ENCODE peak calls at places on chromosomes 12 and 14, in nine cellular contexts. Y, A, L, I, O, X, M, R and B are unnamed samples.

GRCh38 chr12:90086281-90086680 is 377.6 kb upstream of the ATP2B1 start:
- DNase-seq in Y (no peak), A (no peak), L (peak), I (peak), O (no peak), X (no peak), M (no peak), R (no peak), B (no peak)

GRCh38 chr12:122123051-122123760 is 44.6 kb downstream of the MLXIP start:
- DNase-seq in Y (peak), A (peak), L (peak), I (peak), O (peak), X (peak), M (peak), R (peak), B (peak)

GRCh38 chr12:10641735-10642500 is 28.5 kb upstream of the MAGOHB start:
- DNase-seq in Y (peak), A (no peak), L (peak), I (peak), O (no peak), X (no peak), M (no peak), R (no peak), B (no peak)

GRCh38 chr14:58587271-58587670 is 50.5 kb upstream of the DACT1 start:
- DNase-seq in Y (peak), A (no peak), L (peak), I (peak), O (no peak), X (no peak), M (no peak), R (no peak), B (no peak)

GRCh38 chr12:96401061-96401871 is 1.0 kb upstream of the CDK17 start:
- DNase-seq in Y (peak), A (peak), L (peak), I (peak), O (no peak), X (no peak), M (peak), R (peak), B (peak)

GRCh38 chr14:88612981-88613380 is 50.1 kb downstream of the ZC3H14 start:
- DNase-seq in Y (peak), A (no peak), L (no peak), I (peak), O (no peak), X (no peak), M (no peak), R (no peak), B (no peak)

GRCh38 chr12:129901256-129901655 is 2.6 kb downstream of the TMEM132D start:
- DNase-seq in Y (peak), A (no peak), L (no peak), I (no peak), O (no peak), X (no peak), M (no peak), R (no peak), B (no peak)

GRCh38 chr14:52948039-52948438 is 2.8 kb downstream of the FERMT2 start:
- DNase-seq in Y (no peak), A (no peak), L (no peak), I (no peak), O (no peak), X (no peak), M (no peak), R (no peak), B (no peak)

GRCh38 chr12:131701705-131702572 is 9.0 kb upstream of the SFSWAP start:
- DNase-seq in Y (no peak), A (no peak), L (no peak), I (no peak), O (no peak), X (no peak), M (peak), R (no peak), B (no peak)

GRCh38 chr14:101562659-101563351 is 1.5 kb downstream of the DIO3 start:
- DNase-seq in Y (no peak), A (no peak), L (no peak), I (no peak), O (no peak), X (peak), M (peak), R (no peak), B (no peak)

GRCh38 chr14:26719514-26719913 is 121.7 kb upstream of the NOVA1 start:
- DNase-seq in Y (peak), A (peak), L (peak), I (peak), O (no peak), X (no peak), M (no peak), R (no peak), B (no peak)

GRCh38 chr12:2553388-2554126 is 241.2 kb upstream of the FKBP4 start:
- DNase-seq in Y (no peak), A (no peak), L (no peak), I (no peak), O (no peak), X (no peak), M (no peak), R (no peak), B (no peak)

GRCh38 chr12:55060470-55060869 is 40.7 kb downstream of the NEUROD4 start:
- DNase-seq in Y (no peak), A (no peak), L (no peak), I (no peak), O (no peak), X (no peak), M (peak), R (no peak), B (no peak)

GRCh38 chr14:92930737-92931602 is 8.0 kb downstream of the CHGA start:
- DNase-seq in Y (no peak), A (no peak), L (peak), I (no peak), O (no peak), X (no peak), M (no peak), R (no peak), B (no peak)

GRCh38 chr12:112183141-112183581 is 57.8 kb downstream of the TRAFD1 start:
- DNase-seq in Y (peak), A (no peak), L (no peak), I (peak), O (no peak), X (no peak), M (no peak), R (no peak), B (no peak)

GRCh38 chr14:104334812-104335161 is 196.4 kb downstream of the KIF26A start:
- DNase-seq in Y (no peak), A (no peak), L (no peak), I (no peak), O (no peak), X (no peak), M (no peak), R (no peak), B (no peak)

GRCh38 chr14:68949236-68949965 is 29.7 kb downstream of the ACTN1 start:
- DNase-seq in Y (no peak), A (no peak), L (no peak), I (no peak), O (no peak), X (no peak), M (no peak), R (no peak), B (no peak)

GRCh38 chr12:15842106-15842505 is 40.1 kb upstream of the STRAP start:
- DNase-seq in Y (peak), A (no peak), L (peak), I (peak), O (no peak), X (no peak), M (no peak), R (no peak), B (no peak)

GRCh38 chr14:81464253-81465001 is 64.3 kb upstream of the STON2 start:
- DNase-seq in Y (peak), A (no peak), L (peak), I (peak), O (no peak), X (no peak), M (peak), R (peak), B (peak)

GRCh38 chr12:12718853-12719252 is 1.7 kb downstream of the CDKN1B start:
- DNase-seq in Y (no peak), A (no peak), L (peak), I (peak), O (no peak), X (no peak), M (peak), R (peak), B (no peak)

GRCh38 chr12:92987846-92988621 is 58.9 kb upstream of the EEA1 start:
- DNase-seq in Y (no peak), A (peak), L (no peak), I (no peak), O (no peak), X (peak), M (peak), R (peak), B (no peak)

GRCh38 chr12:62834971-62835547 is 99.9 kb downstream of the PPM1H start:
- DNase-seq in Y (peak), A (no peak), L (peak), I (peak), O (no peak), X (no peak), M (no peak), R (no peak), B (no peak)

GRCh38 chr14:70793637-70794036 is 15.7 kb downstream of the MAP3K9 start:
- DNase-seq in Y (no peak), A (no peak), L (no peak), I (no peak), O (no peak), X (no peak), M (no peak), R (no peak), B (no peak)

GRCh38 chr12:56158926-56159461 is 835 bp downstream of the MYL6 start:
- DNase-seq in Y (peak), A (peak), L (peak), I (peak), O (peak), X (peak), M (peak), R (peak), B (no peak)

GRCh38 chr14:69183735-69184134 is 7.6 kb upstream of the EXD2 start:
- DNase-seq in Y (no peak), A (no peak), L (peak), I (peak), O (no peak), X (no peak), M (peak), R (no peak), B (no peak)

DNA sequence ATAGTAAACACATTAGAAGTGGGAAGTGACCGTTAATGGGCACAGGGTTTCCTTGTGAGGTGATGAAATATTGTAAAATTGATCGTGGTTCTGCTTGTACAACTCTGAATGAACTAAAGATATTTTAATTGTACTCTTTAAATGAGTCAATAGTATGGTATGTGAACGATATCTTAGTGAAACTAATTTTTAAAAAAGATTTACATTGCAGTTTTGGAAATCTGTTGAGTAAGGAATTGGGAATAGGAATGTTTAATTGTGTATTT is 1.7 kb downstream of the ZNF410 start:
- DNase-seq in Y (peak), A (peak), L (peak), I (no peak), O (no peak), X (no peak), M (no peak), R (no peak), B (no peak)
- H3K4me3 ChIP-seq in Y (peak), A (peak), L (peak), I (no peak), O (no peak), X (peak), M (no peak), R (peak), B (no peak)

DNA sequence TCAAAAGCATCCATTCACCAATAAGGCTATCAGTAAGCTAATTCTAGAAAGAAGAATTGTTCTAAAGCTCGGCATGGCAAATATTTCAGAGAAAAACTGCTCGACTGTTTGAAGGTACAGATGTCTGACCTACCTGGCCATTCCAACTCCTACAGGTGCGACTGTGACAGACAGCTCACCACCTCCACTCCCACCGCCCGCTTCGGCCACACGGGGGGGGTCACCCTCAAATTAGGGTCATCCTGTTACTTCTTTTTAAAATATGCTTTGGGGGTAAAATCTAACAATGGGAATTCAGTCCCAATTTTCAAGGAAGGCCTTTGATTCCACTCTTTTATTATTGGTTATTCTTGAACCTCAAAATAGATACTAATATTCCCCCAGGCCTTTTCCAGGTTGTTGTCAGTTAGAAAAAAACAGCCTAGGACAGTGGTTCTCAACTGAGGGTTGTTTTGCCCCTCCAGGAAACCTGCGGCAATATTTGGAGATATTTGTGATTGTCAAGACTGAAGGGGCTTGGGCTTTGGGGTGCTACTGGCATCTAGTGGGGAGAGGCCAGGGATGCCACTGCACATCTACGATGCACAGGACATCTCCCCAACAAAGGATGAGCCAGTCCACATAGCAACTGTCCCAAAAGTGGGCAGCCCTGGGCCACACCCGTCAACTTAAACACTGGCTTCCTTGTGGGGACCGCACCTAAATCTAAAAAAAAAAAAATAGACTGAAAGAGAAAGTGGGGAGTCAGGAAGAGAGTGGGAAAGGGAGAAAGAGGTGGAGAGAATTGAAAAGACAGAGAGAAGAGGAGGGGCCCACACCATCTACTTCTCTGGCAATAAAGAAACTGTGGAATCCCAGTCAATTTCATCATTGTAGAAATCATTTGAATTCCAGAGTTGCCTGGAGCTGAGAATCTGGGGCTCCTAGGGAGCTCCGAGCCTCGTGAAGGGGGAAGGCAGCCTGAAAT is 81.0 kb downstream of the BCL11B start:
- DNase-seq in Y (no peak), A (no peak), L (no peak), I (no peak), O (no peak), X (no peak), M (peak), R (no peak), B (peak)
- H3K4me3 ChIP-seq in Y (peak), A (no peak), L (no peak), I (no peak), O (no peak), X (peak), M (no peak), R (no peak), B (peak)

GRCh38 chr14:91323671-91324605 is 79.4 kb upstream of the GPR68 start:
- DNase-seq in Y (peak), A (no peak), L (peak), I (peak), O (peak), X (peak), M (peak), R (peak), B (peak)
- H3K4me3 ChIP-seq in Y (no peak), A (no peak), L (peak), I (no peak), O (peak), X (peak), M (no peak), R (no peak), B (peak)

DNA sequence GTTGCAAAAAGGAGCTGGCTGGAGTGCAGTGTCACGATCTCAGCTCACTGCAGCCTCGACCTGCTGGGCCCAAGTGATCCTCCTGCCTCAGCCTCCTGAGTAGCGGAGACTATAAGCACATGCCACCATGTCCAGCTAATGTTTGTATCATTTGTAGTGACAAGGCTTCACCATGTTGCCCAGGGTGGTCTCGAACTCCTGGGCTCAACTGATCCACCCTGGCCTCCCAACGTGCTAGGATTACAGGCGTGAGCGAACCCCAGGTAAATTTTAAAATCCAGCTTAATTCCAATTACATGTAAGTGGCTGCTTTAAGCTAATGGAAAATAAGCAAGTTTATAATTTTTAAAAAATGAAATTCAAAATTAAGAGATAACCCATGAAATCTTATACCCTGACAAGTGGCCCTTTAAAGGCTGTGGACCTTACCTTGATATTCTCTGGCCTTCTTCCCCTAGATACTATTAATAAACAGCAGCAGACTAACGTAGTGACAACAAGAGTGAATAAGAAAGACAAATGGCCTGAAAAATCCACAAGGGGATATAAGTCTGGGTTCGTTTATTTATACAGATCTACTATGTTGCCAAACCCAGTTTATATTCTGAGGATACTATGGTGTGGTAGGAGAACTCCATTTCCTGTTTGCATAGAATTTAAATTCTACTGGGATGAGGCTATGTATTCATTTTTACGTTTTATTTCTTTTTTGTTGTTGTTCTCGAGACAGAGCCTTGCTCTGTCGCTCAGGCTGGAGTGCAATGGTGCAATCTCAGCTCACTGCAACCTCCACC is 25.6 kb upstream of the SLC2A3 start:
- DNase-seq in Y (peak), A (no peak), L (peak), I (peak), O (no peak), X (no peak), M (no peak), R (no peak), B (no peak)
- H3K4me3 ChIP-seq in Y (no peak), A (peak), L (peak), I (no peak), O (no peak), X (peak), M (peak), R (peak), B (peak)

GRCh38 chr12:103800252-103800771 is 40.7 kb downstream of the NT5DC3 start:
- DNase-seq in Y (peak), A (peak), L (peak), I (peak), O (peak), X (peak), M (no peak), R (no peak), B (no peak)
- H3K4me3 ChIP-seq in Y (no peak), A (peak), L (no peak), I (no peak), O (no peak), X (peak), M (no peak), R (no peak), B (no peak)

GRCh38 chr12:109771746-109772621 is 58.4 kb downstream of the FAM222A start:
- DNase-seq in Y (no peak), A (no peak), L (no peak), I (no peak), O (peak), X (no peak), M (no peak), R (no peak), B (no peak)
- H3K4me3 ChIP-seq in Y (no peak), A (peak), L (no peak), I (no peak), O (no peak), X (no peak), M (no peak), R (no peak), B (no peak)